ENCODE peak calls at places on chromosomes 3 and 15, in nine cellular contexts. U is CD14-positive monocyte, N is A172, Q is progenitor cell of endocrine pancreas, C is upper lobe of left lung, Z is hippocampal formation, K is neuronal stem cell, S is NCI-H1694 treated with DMSO at 0.1 percent for 48 hours, O is AG08396. V is an unnamed sample.
A peak's percentile ranks its signal among the peaks of the same experiment; 100 is the strongest.

GRCh38 chr15:51181905-51182304 is 87.2 kb upstream of the TNFAIP8L3 start:
- DNase-seq in C (no peak), S (no peak), K (no peak), O (no peak), U (no peak), Z (no peak), Q (no peak), N (no peak), V (no peak)

GRCh38 chr3:11917051-11917450 is 70.4 kb upstream of the TAMM41 start:
- DNase-seq in N (no peak), Z (no peak), C (peak; percentile 39), K (no peak), U (no peak), O (no peak), S (no peak), Q (no peak), V (no peak)

GRCh38 chr3:53182759-53183355 is 21.8 kb downstream of the PRKCD start:
- DNase-seq in N (no peak), U (no peak), O (no peak), K (no peak), C (no peak), Q (no peak), S (no peak), Z (no peak), V (no peak)

GRCh38 chr3:48411606-48412374 is 18.1 kb downstream of the PLXNB1 start:
- DNase-seq in O (no peak), Z (no peak), U (peak; percentile 23), C (no peak), K (no peak), S (no peak), N (no peak), Q (no peak), V (no peak)

GRCh38 chr15:37100109-37100873 is at the start of gene MEIS2:
- DNase-seq in U (no peak), S (peak; percentile 83), Z (peak; percentile 89), O (peak; percentile 95), Q (peak; percentile 78), K (peak; percentile 83), N (peak; percentile 79), C (peak; percentile 96), V (peak; percentile 87)

GRCh38 chr3:85821130-85821756 is 862.5 kb downstream of the CADM2 start:
- DNase-seq in C (no peak), U (no peak), N (peak; percentile 12), O (no peak), K (peak; percentile 11), S (peak; percentile 3), Q (no peak), Z (peak; percentile 20), V (no peak)

GRCh38 chr3:134449277-134449676 is 36.5 kb downstream of the ANAPC13 start:
- DNase-seq in O (peak; percentile 31), S (peak; percentile 9), Q (no peak), N (peak; percentile 53), Z (peak; percentile 73), U (no peak), K (no peak), C (no peak), V (peak; percentile 59)

GRCh38 chr15:64067564-64068030 is 21.3 kb upstream of the DAPK2 start:
- DNase-seq in C (no peak), U (no peak), S (peak; percentile 41), N (peak; percentile 52), Q (peak; percentile 68), K (peak; percentile 74), O (peak; percentile 81), Z (peak; percentile 41), V (peak; percentile 33)

GRCh38 chr15:85723960-85724945 is 70.5 kb downstream of the KLHL25 start:
- DNase-seq in C (no peak), Z (no peak), N (no peak), K (no peak), O (no peak), U (no peak), Q (no peak), S (no peak), V (no peak)

GRCh38 chr3:194988495-194989165 is 282.3 kb downstream of the XXYLT1 start:
- DNase-seq in C (no peak), K (no peak), Z (no peak), N (no peak), U (no peak), Q (no peak), O (no peak), S (no peak), V (no peak)

GRCh38 chr3:13890377-13891016 is 10.6 kb upstream of the WNT7A start:
- DNase-seq in C (peak; percentile 52), U (no peak), Z (no peak), N (peak; percentile 55), S (no peak), O (peak; percentile 3), Q (no peak), K (no peak), V (no peak)

V was measured in HFFc6.